ENCODE peak calls at places on chromosomes 3 and 15, in four cellular contexts. I is OCI-LY7, C is A549, T is choroid plexus epithelial cell. F is an unnamed sample.

GRCh38 chr15:78304487-78305413 is 5.3 kb upstream of the SKIC8 start:
- DNase-seq in I (no peak), C (no peak), T (no peak), F (no peak)

GRCh38 chr3:49719214-49719884 is at the start of gene AMIGO3:
- DNase-seq in I (peak), C (peak), T (peak), F (peak)

GRCh38 chr3:174951023-174951422 is 91.9 kb downstream of the NAALADL2 start:
- DNase-seq in I (no peak), C (no peak), T (peak), F (no peak)

GRCh38 chr3:71064976-71065763 is 518.4 kb downstream of the FOXP1 start:
- DNase-seq in I (peak), C (peak), T (peak), F (peak)

GRCh38 chr3:157131861-157132260 is 28.1 kb downstream of the CCNL1 start:
- DNase-seq in I (no peak), C (no peak), T (no peak), F (no peak)

GRCh38 chr15:39300451-39301153 is 280.3 kb upstream of the THBS1 start:
- DNase-seq in I (no peak), C (peak), T (peak), F (no peak)

GRCh38 chr3:147336543-147337278 is 69.6 kb downstream of the ZIC4 start:
- DNase-seq in I (no peak), C (no peak), T (no peak), F (no peak)

GRCh38 chr3:195025881-195026200 is 245.1 kb downstream of the XXYLT1 start:
- DNase-seq in I (no peak), C (no peak), T (no peak), F (no peak)

GRCh38 chr15:38843736-38844590 is 279.3 kb upstream of the RASGRP1 start:
- DNase-seq in I (no peak), C (no peak), T (no peak), F (no peak)

GRCh38 chr3:193344471-193344870 is 34.1 kb downstream of the ATP13A5 start:
- DNase-seq in I (no peak), C (no peak), T (no peak), F (no peak)

GRCh38 chr3:40951636-40952035 is 247.7 kb upstream of the CTNNB1 start:
- DNase-seq in I (no peak), C (no peak), T (peak), F (no peak)

GRCh38 chr3:45606991-45607712 is 12.6 kb downstream of the LIMD1 start:
- DNase-seq in I (no peak), C (no peak), T (peak), F (no peak)

GRCh38 chr3:168865022-168865551 is 769.4 kb upstream of the GOLIM4 start:
- DNase-seq in I (peak), C (no peak), T (peak), F (peak)

GRCh38 chr3:157981819-157982218 is 124.4 kb downstream of the SHOX2 start:
- DNase-seq in I (no peak), C (no peak), T (no peak), F (no peak)

GRCh38 chr3:3666664-3667063 is 132.6 kb upstream of the LRRN1 start:
- DNase-seq in I (no peak), C (no peak), T (no peak), F (peak)

GRCh38 chr3:4474683-4475490 is 7.8 kb upstream of the SUMF1 start:
- DNase-seq in I (no peak), C (no peak), T (peak), F (peak)

GRCh38 chr15:58513681-58514336 is 82.0 kb downstream of the LIPC start:
- DNase-seq in I (no peak), C (no peak), T (no peak), F (no peak)

GRCh38 chr15:60889006-60889405 is 340.1 kb downstream of the RORA start:
- DNase-seq in I (no peak), C (no peak), T (no peak), F (no peak)

GRCh38 chr3:12812812-12813211 is 16.3 kb downstream of the CAND2 start:
- DNase-seq in I (no peak), C (no peak), T (no peak), F (no peak)
- TF ChIP-seq CTCF in I (no peak), C (no peak), T (no peak), F (no peak)

GRCh38 chr3:51977449-51978142 is 2.7 kb downstream of the ABHD14A start:
- DNase-seq in I (peak), C (no peak), T (no peak), F (peak)

GRCh38 chr3:51971350-51971749 is 2.5 kb downstream of the ABHD14B start:
- DNase-seq in I (no peak), C (no peak), T (no peak), F (no peak)

GRCh38 chr3:51975857-51976549 is 1.1 kb downstream of the ABHD14A start:
- DNase-seq in I (peak), C (no peak), T (peak), F (peak)

GRCh38 chr3:51974963-51975856 is at the start of gene ABHD14A:
- DNase-seq in I (peak), C (peak), T (peak), F (peak)

DNA sequence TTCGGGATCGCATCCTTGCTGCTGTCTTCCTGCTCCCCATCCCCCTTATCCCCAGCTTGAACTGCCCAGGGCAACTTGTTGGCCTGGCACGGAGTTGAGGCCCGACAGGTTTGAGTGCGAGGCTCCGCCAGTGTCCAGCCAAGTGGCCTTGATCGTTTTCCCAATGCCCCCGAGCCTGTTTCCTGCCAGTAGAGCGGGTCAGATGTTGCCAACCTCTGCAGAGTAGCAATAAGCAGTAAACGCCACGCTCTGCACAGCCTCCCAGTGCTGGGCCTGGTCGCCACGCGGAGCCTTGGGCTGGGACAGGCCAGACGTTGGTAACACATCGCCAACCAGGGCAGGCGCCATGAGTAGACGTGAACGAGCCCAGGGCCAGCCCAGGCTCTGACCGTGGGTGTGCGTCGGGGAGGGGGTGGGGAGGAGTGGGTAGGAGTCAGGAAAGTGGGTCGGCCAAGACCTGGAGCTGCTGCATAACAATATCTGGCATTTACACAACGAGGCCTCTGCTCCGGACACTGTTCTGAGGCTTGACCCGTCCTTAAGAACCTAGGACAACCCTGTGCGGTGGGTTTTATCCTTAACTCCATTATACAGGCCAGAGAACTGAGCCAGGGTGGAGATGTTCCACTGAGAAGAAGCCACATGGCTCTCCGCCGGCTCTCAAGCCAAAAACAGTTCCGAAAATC is 444 bp upstream of the ABHD14A start:
- DNase-seq in I (no peak), C (no peak), T (no peak), F (peak)
- TF ChIP-seq CTCF in I (peak), C (no peak), T (no peak), F (no peak)

DNA sequence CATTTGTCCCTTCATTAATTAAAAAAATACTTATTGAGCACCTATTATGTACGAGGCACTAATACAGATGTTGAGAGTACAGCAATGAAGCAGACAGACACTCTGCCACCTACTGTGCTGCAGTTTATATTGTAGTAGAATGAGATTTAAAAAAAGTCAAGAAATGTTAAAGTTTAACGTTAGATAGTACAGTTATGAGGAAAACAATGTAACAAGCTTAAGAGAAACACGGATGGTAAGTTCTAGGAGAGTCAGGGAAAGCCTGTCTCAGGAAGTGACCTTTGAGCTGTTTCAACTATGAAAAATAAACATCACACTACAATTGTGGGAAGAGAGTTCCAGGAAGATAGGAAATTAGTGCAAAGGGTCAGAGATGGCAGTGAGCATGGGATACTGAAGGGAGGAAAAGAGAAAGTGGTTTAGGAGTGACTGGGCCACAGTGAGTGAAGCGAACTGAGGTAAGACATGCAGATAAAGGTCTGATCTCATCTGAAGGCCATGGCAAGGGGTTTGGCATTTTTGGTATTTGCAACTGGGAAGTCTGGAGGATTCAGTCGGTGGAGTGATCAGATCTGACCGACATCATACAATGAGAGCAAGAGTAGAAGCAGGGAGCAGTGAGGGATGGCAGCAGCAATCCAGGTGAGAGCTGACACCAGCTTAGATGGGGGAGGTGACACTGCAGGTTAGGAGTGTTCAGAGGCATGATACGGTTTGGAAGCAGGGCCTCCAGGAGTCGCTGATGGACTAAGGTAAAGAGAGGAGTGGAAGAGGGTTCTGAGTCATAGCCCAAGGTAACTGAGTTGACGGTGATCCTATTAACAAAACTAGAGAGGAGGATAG is 28.5 kb downstream of the PLSCR4 start:
- DNase-seq in I (no peak), C (peak), T (peak), F (no peak)
- TF ChIP-seq CTCF in I (no peak), C (peak), T (peak), F (no peak)

DNA sequence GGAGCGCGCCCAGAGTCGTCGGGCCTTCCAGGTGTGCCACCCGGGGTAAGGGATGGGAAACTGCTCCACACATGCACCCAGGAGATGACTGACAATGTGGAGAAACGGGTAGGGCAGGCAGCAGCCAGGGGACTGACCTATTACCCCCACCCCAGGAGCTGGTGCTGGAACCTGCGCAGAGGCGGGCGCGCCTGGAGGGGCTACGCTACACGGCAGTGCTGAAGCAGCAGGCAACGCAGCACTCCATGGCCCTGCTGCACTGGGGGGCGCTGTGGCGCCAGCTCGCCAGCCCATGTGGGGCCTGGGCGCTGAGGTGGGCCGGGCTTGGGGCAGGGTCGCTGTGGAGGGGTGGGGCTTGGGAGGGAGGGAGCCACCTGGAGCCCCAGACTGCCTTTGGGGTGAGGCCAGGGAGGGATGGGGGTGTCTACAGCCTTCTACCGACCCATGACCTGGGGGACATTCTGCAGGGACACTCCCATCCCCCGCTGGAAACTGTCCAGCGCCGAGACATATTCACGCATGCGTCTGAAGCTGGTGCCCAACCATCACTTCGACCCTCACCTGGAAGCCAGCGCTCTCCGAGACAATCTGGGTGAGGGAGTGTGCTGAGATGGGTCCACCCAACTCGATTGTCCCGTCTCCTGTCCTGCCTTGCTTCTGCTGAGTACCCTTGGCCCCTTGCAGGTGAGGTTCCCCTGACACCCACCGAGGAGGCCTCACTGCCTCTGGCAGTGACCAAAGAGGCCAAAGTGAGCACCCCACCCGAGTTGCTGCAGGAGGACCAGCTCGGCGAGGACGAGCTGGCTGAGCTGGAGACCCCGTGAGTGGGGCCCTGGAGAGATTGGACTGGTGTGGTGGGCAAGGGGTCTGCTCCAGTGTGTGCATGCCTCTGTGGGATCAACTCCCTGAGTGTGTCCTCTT is 23.3 kb downstream of the NBEAL2 start:
- DNase-seq in I (no peak), C (no peak), T (no peak), F (no peak)
- TF ChIP-seq CTCF in I (peak), C (no peak), T (peak), F (no peak)

GRCh38 chr15:33395376-33395775 is 84.6 kb downstream of the RYR3 start:
- DNase-seq in I (no peak), C (no peak), T (no peak), F (no peak)

GRCh38 chr15:33393552-33393951 is 82.8 kb downstream of the RYR3 start:
- DNase-seq in I (no peak), C (no peak), T (no peak), F (no peak)

GRCh38 chr15:33396457-33396856 is 85.7 kb downstream of the RYR3 start:
- DNase-seq in I (no peak), C (no peak), T (no peak), F (no peak)

GRCh38 chr15:33395841-33396240 is 85.1 kb downstream of the RYR3 start:
- DNase-seq in I (no peak), C (no peak), T (no peak), F (no peak)

GRCh38 chr15:33392453-33392852 is 81.7 kb downstream of the RYR3 start:
- DNase-seq in I (no peak), C (no peak), T (no peak), F (no peak)
- TF ChIP-seq CTCF in I (peak), C (no peak), T (no peak), F (no peak)